ENCODE peak calls at places on chromosomes 12 and 14, in ten cellular contexts. R is NCI-H1694 treated with DMSO at 0.1 percent for 48 hours; W is neural crest cell; L is effector memory CD4-positive, alpha-beta T cell; I is GM04504; C is activated naive CD8-positive, alpha-beta T cell treated with anti-CD3 and anti-CD28 coated beads for 36 hours; H is right cardiac atrium; P is activated CD8-positive, alpha-beta memory T cell treated with anti-CD3 and anti-CD28 coated beads for 4 hours; V is fibroblast of mammary gland; G is left lung. A is an unnamed sample.

GRCh38 chr12:105451211-105451610 is 120.7 kb downstream of the C12orf75 start:
- DNase-seq in R (no peak), W (no peak), L (no peak), I (peak; percentile 79), C (no peak), H (no peak), P (no peak), V (peak; percentile 62), G (no peak), A (no peak)

GRCh38 chr12:10249690-10250455 is 37.2 kb downstream of the GABARAPL1 start:
- DNase-seq in R (no peak), W (no peak), L (no peak), I (no peak), C (no peak), H (no peak), P (peak; percentile 19), V (no peak), G (no peak), A (no peak)

GRCh38 chr14:51328089-51328941 is 88.3 kb downstream of the TMX1 start:
- DNase-seq in R (peak; percentile 76), W (no peak), L (no peak), I (no peak), C (peak; percentile 57), H (no peak), P (peak; percentile 5), V (peak; percentile 77), G (no peak), A (no peak)

GRCh38 chr12:30999011-30999410 is 72.5 kb downstream of the TSPAN11 start:
- DNase-seq in R (no peak), W (no peak), L (no peak), I (no peak), C (no peak), H (no peak), P (no peak), V (no peak), G (no peak), A (no peak)

GRCh38 chr12:25787701-25788100 is 170.8 kb upstream of the RASSF8 start:
- DNase-seq in R (no peak), W (no peak), L (no peak), I (no peak), C (no peak), H (no peak), P (no peak), V (no peak), G (no peak), A (no peak)

GRCh38 chr12:47207005-47207717 is 127.4 kb upstream of the AMIGO2 start:
- DNase-seq in R (no peak), W (no peak), L (peak; percentile 39), I (no peak), C (peak; percentile 58), H (peak; percentile 42), P (no peak), V (no peak), G (peak; percentile 63), A (peak; percentile 88)

GRCh38 chr14:63273717-63274673 is 44.7 kb downstream of the GPHB5 start:
- DNase-seq in R (no peak), W (no peak), L (no peak), I (no peak), C (no peak), H (peak; percentile 60), P (no peak), V (peak; percentile 29), G (no peak), A (no peak)

GRCh38 chr14:50260511-50260910 is 29.1 kb upstream of the SOS2 start:
- DNase-seq in R (peak; percentile 1), W (no peak), L (no peak), I (peak; percentile 21), C (no peak), H (no peak), P (no peak), V (peak; percentile 58), G (no peak), A (no peak)

GRCh38 chr12:94134226-94134795 is 14.1 kb upstream of the PLXNC1 start:
- DNase-seq in R (peak; percentile 38), W (peak; percentile 23), L (no peak), I (peak; percentile 24), C (no peak), H (no peak), P (no peak), V (peak; percentile 73), G (no peak), A (no peak)

GRCh38 chr12:67701121-67701520 is 52.6 kb downstream of the DYRK2 start:
- DNase-seq in R (no peak), W (no peak), L (no peak), I (no peak), C (no peak), H (no peak), P (no peak), V (peak; percentile 75), G (no peak), A (no peak)

GRCh38 chr12:6853626-6854025 is 1.7 kb downstream of the USP5 start:
- DNase-seq in R (no peak), W (no peak), L (no peak), I (no peak), C (no peak), H (no peak), P (no peak), V (no peak), G (no peak), A (no peak)

GRCh38 chr12:47964102-47964723 is 817 bp downstream of the TMEM106C start:
- DNase-seq in R (no peak), W (no peak), L (peak; percentile 5), I (no peak), C (peak; percentile 22), H (peak; percentile 74), P (no peak), V (no peak), G (no peak), A (no peak)

GRCh38 chr14:76920572-76921175 is 94.5 kb downstream of the LRRC74A start:
- DNase-seq in R (peak; percentile 100), W (no peak), L (no peak), I (no peak), C (no peak), H (peak; percentile 56), P (no peak), V (peak; percentile 31), G (no peak), A (no peak)

GRCh38 chr12:72102150-72102549 is 163.5 kb downstream of the TPH2 start:
- DNase-seq in R (no peak), W (no peak), L (no peak), I (no peak), C (no peak), H (no peak), P (no peak), V (no peak), G (no peak), A (no peak)

GRCh38 chr12:110170535-110171185 is 46.5 kb downstream of the IFT81 start:
- DNase-seq in R (no peak), W (no peak), L (no peak), I (no peak), C (no peak), H (no peak), P (no peak), V (no peak), G (no peak), A (no peak)

GRCh38 chr12:89933911-89934310 is 225.3 kb upstream of the ATP2B1 start:
- DNase-seq in R (no peak), W (no peak), L (no peak), I (peak; percentile 60), C (no peak), H (no peak), P (no peak), V (no peak), G (no peak), A (no peak)

GRCh38 chr12:130826151-130826801 is 12.8 kb downstream of the STX2 start:
- DNase-seq in R (no peak), W (peak; percentile 52), L (peak; percentile 41), I (no peak), C (peak; percentile 86), H (peak; percentile 72), P (peak; percentile 51), V (peak; percentile 57), G (no peak), A (no peak)

GRCh38 chr12:109934026-109934425 is 34.0 kb downstream of the TCHP start:
- DNase-seq in R (no peak), W (no peak), L (no peak), I (no peak), C (no peak), H (no peak), P (no peak), V (no peak), G (no peak), A (no peak)

GRCh38 chr12:128025856-128026255 is 241.1 kb upstream of the TMEM132C start:
- DNase-seq in R (no peak), W (no peak), L (no peak), I (no peak), C (no peak), H (no peak), P (no peak), V (no peak), G (no peak), A (no peak)

GRCh38 chr14:52871606-52872005 is 79.2 kb downstream of the FERMT2 start:
- DNase-seq in R (no peak), W (no peak), L (no peak), I (no peak), C (no peak), H (no peak), P (no peak), V (no peak), G (no peak), A (no peak)

GRCh38 chr12:47636908-47637780 is 68.7 kb downstream of the RPAP3 start:
- DNase-seq in R (no peak), W (peak; percentile 13), L (no peak), I (no peak), C (peak; percentile 26), H (peak; percentile 72), P (peak; percentile 6), V (peak; percentile 16), G (peak; percentile 43), A (no peak)

GRCh38 chr12:132329036-132329738 is at the start of gene GALNT9:
- DNase-seq in R (no peak), W (peak; percentile 30), L (no peak), I (no peak), C (peak; percentile 38), H (peak; percentile 55), P (no peak), V (no peak), G (no peak), A (no peak)

GRCh38 chr12:82359115-82359478 is 768 bp downstream of the METTL25 start:
- DNase-seq in R (no peak), W (no peak), L (no peak), I (no peak), C (no peak), H (peak; percentile 53), P (no peak), V (no peak), G (no peak), A (no peak)

GRCh38 chr14:76467843-76468242 is 91.9 kb downstream of the ESRRB start:
- DNase-seq in R (no peak), W (no peak), L (no peak), I (no peak), C (no peak), H (no peak), P (no peak), V (no peak), G (no peak), A (no peak)

GRCh38 chr14:103315368-103315911 is 18.6 kb upstream of the EIF5 start:
- DNase-seq in R (no peak), W (no peak), L (no peak), I (no peak), C (no peak), H (peak; percentile 74), P (no peak), V (peak; percentile 54), G (peak; percentile 50), A (no peak)

GRCh38 chr14:75615200-75615599 is 36.8 kb downstream of the FLVCR2 start:
- DNase-seq in R (no peak), W (no peak), L (no peak), I (no peak), C (no peak), H (no peak), P (no peak), V (no peak), G (peak; percentile 65), A (peak; percentile 51)

GRCh38 chr12:79927772-79928474 is 7.0 kb downstream of the PPP1R12A start:
- DNase-seq in R (no peak), W (no peak), L (peak; percentile 24), I (peak; percentile 25), C (peak; percentile 33), H (no peak), P (peak; percentile 35), V (peak; percentile 34), G (no peak), A (no peak)